ENCODE peak calls at places on chromosome 22, in seven cellular contexts. D is SK-N-SH, V is HepG2, O is endothelial cell of umbilical vein, L is colonic mucosa, I is fibroblast of lung, Y is PC-3. F is an unnamed sample.

GRCh38 chr22:35177811-35178210 is 79.5 kb upstream of the HMGXB4 start:
- DNase-seq in D (no peak), V (no peak), O (no peak), L (no peak), I (no peak), Y (no peak), F (no peak)

GRCh38 chr22:27845603-27846100 is 44.1 kb upstream of the MN1 start:
- DNase-seq in D (no peak), V (no peak), O (no peak), L (no peak), I (no peak), Y (no peak), F (no peak)

GRCh38 chr22:30397656-30398635 is 1.1 kb downstream of the SEC14L2 start:
- DNase-seq in D (peak), V (no peak), O (peak), L (no peak), I (no peak), Y (peak), F (no peak)

GRCh38 chr22:38110008-38110862 is at the start of gene BAIAP2L2:
- DNase-seq in D (no peak), V (peak), O (no peak), L (peak), I (no peak), Y (peak), F (no peak)

GRCh38 chr22:17201285-17201945 is 17.8 kb downstream of the ADA2 start:
- DNase-seq in D (no peak), V (peak), O (peak), L (no peak), I (peak), Y (peak), F (peak)

GRCh38 chr22:50310209-50310722 is 2.8 kb upstream of the PLXNB2 start:
- DNase-seq in D (no peak), V (peak), O (no peak), L (no peak), I (no peak), Y (no peak), F (no peak)

GRCh38 chr22:23183107-23183698 is 2.9 kb downstream of the BCR start:
- DNase-seq in D (peak), V (peak), O (peak), L (peak), I (peak), Y (peak), F (peak)

GRCh38 chr22:19169947-19170318 is 8.6 kb downstream of the SLC25A1 start:
- DNase-seq in D (no peak), V (no peak), O (no peak), L (no peak), I (no peak), Y (no peak), F (no peak)

GRCh38 chr22:20114506-20115475 is 1.1 kb upstream of the RANBP1 start:
- DNase-seq in D (no peak), V (no peak), O (no peak), L (no peak), I (no peak), Y (no peak), F (no peak)

GRCh38 chr22:44133901-44134511 is 46.7 kb upstream of the PARVG start:
- DNase-seq in D (no peak), V (no peak), O (peak), L (no peak), I (peak), Y (no peak), F (no peak)

GRCh38 chr22:23778576-23778900 is 5.9 kb downstream of the MMP11 start:
- DNase-seq in D (no peak), V (no peak), O (no peak), L (no peak), I (no peak), Y (no peak), F (no peak)

GRCh38 chr22:18955696-18956095 is 19.6 kb upstream of the PRODH start:
- DNase-seq in D (no peak), V (no peak), O (no peak), L (no peak), I (no peak), Y (no peak), F (no peak)

GRCh38 chr22:20550851-20551744 is 43.7 kb downstream of the MED15 start:
- DNase-seq in D (no peak), V (no peak), O (peak), L (no peak), I (peak), Y (no peak), F (peak)

GRCh38 chr22:27185903-27186302 is 528.5 kb downstream of the MIAT start:
- DNase-seq in D (peak), V (no peak), O (no peak), L (no peak), I (no peak), Y (no peak), F (no peak)

GRCh38 chr22:45802074-45802473 is 130.4 kb downstream of the ATXN10 start:
- DNase-seq in D (no peak), V (no peak), O (no peak), L (no peak), I (no peak), Y (no peak), F (no peak)

GRCh38 chr22:45804319-45804985 is 132.8 kb downstream of the ATXN10 start:
- DNase-seq in D (no peak), V (no peak), O (no peak), L (no peak), I (no peak), Y (no peak), F (no peak)

GRCh38 chr22:45807156-45807915 is 135.7 kb downstream of the ATXN10 start:
- DNase-seq in D (no peak), V (no peak), O (no peak), L (no peak), I (peak), Y (peak), F (no peak)

GRCh38 chr22:45804986-45805325 is 133.3 kb downstream of the ATXN10 start:
- DNase-seq in D (no peak), V (peak), O (peak), L (no peak), I (peak), Y (peak), F (no peak)

DNA sequence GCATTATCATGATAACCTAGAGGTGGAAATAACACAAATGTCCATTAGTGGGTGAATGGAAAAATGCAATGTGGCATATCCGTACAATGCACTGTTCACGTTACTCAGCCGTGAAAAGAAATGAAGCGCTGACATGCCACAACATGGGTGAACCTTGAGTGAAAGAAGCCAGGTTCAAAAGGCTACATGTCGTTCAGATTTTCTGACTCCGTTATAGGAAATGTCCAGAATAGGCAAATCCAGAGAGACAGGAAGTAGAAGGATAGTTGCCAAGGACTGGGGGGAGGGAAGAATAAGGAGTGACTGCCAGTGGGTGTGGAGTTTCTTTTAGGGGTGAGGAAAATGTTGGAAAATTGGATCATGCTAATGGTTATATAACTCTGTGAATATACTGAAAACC is 133.8 kb downstream of the ATXN10 start:
- DNase-seq in D (no peak), V (no peak), O (peak), L (no peak), I (peak), Y (peak), F (no peak)
- H3K9ac ChIP-seq in D (no peak), V (no peak), O (no peak), L (no peak), I (no peak), Y (no peak), F (no peak)

GRCh38 chr22:21947040-21948014 is 5.3 kb downstream of the PPM1F start:
- DNase-seq in D (peak), V (peak), O (peak), L (no peak), I (peak), Y (peak), F (no peak)
- H3K9ac ChIP-seq in D (peak), V (no peak), O (peak), L (no peak), I (no peak), Y (no peak), F (no peak)

GRCh38 chr22:45254388-45254787 is 13.7 kb upstream of the KIAA0930 start:
- DNase-seq in D (no peak), V (no peak), O (no peak), L (no peak), I (no peak), Y (no peak), F (no peak)
- H3K9ac ChIP-seq in D (no peak), V (no peak), O (no peak), L (no peak), I (no peak), Y (no peak), F (no peak)

GRCh38 chr22:29030016-29030617 is 31.5 kb downstream of the C22orf31 start:
- DNase-seq in D (no peak), V (peak), O (no peak), L (peak), I (peak), Y (peak), F (no peak)
- H3K9ac ChIP-seq in D (peak), V (peak), O (peak), L (peak), I (peak), Y (peak), F (peak)

DNA sequence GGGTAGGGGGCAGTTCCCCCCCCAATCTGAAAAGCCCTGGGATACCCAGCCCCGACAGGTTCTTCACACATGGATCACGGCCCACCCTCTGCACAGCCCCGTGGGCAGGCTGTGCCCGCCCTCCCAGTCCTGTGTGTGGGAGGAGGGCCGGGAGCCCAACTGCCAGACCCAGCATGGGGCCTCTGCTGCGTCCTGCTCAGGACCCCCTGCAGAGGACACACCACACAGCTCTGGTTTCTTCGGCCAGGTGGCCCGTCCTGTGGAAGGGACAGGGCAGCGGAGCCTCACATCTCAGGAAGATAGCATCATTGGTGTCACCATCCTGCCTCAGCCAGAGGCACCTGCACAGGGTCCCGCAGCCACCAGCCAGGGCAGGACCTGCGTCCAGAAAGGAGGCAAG is 396.0 kb downstream of the TBC1D22A start:
- DNase-seq in D (no peak), V (no peak), O (no peak), L (no peak), I (no peak), Y (no peak), F (no peak)
- H3K9ac ChIP-seq in D (no peak), V (no peak), O (no peak), L (no peak), I (no peak), Y (no peak), F (no peak)

GRCh38 chr22:36417281-36417686 is 29.5 kb upstream of the MYH9 start:
- DNase-seq in D (no peak), V (no peak), O (no peak), L (peak), I (peak), Y (peak), F (no peak)

GRCh38 chr22:36422287-36423014 is 34.7 kb upstream of the MYH9 start:
- DNase-seq in D (no peak), V (peak), O (no peak), L (no peak), I (no peak), Y (no peak), F (no peak)

GRCh38 chr22:36419177-36419911 is 31.6 kb upstream of the MYH9 start:
- DNase-seq in D (no peak), V (peak), O (peak), L (peak), I (peak), Y (no peak), F (no peak)

GRCh38 chr22:36423461-36424404 is 36.0 kb upstream of the MYH9 start:
- DNase-seq in D (no peak), V (no peak), O (no peak), L (no peak), I (peak), Y (no peak), F (no peak)

GRCh38 chr22:36419912-36420882 is 32.4 kb upstream of the MYH9 start:
- DNase-seq in D (no peak), V (no peak), O (no peak), L (no peak), I (no peak), Y (no peak), F (no peak)
- H3K9ac ChIP-seq in D (no peak), V (peak), O (no peak), L (peak), I (peak), Y (no peak), F (no peak)